ENCODE peak calls at places on chromosome 11, in eight cellular contexts. One of them, this sample, is unnamed.

GRCh38 chr11:102194983-102195382 is 84.7 kb downstream of the YAP1 start:
- DNase-seq in bronchial epithelial cell: no peak
- DNase-seq in esophagus muscularis mucosa: no peak
- DNase-seq in testis: no peak
- DNase-seq in IMR-90: no peak
- DNase-seq in brain microvascular endothelial cell: no peak
- DNase-seq in ovary: no peak
- DNase-seq in GM12865: no peak
- DNase-seq in this sample: no peak

GRCh38 chr11:18709414-18709813 is 10.8 kb downstream of the TMEM86A start:
- DNase-seq in brain microvascular endothelial cell: no peak
- DNase-seq in IMR-90: no peak
- DNase-seq in bronchial epithelial cell: no peak
- DNase-seq in esophagus muscularis mucosa: no peak
- DNase-seq in testis: no peak
- DNase-seq in ovary: no peak
- DNase-seq in GM12865: no peak
- DNase-seq in this sample: no peak

GRCh38 chr11:37946155-37946766 is 1348.2 kb upstream of the RAG2 start:
- DNase-seq in GM12865: peak; percentile 40
- DNase-seq in brain microvascular endothelial cell: peak; percentile 62
- DNase-seq in IMR-90: peak; percentile 27
- DNase-seq in ovary: no peak
- DNase-seq in bronchial epithelial cell: peak; percentile 47
- DNase-seq in testis: peak; percentile 38
- DNase-seq in esophagus muscularis mucosa: no peak
- DNase-seq in this sample: no peak

GRCh38 chr11:69509846-69510390 is 28.5 kb downstream of the LINC01488 start:
- DNase-seq in ovary: no peak
- DNase-seq in GM12865: no peak
- DNase-seq in testis: no peak
- DNase-seq in esophagus muscularis mucosa: no peak
- DNase-seq in brain microvascular endothelial cell: no peak
- DNase-seq in IMR-90: no peak
- DNase-seq in bronchial epithelial cell: no peak
- DNase-seq in this sample: no peak

GRCh38 chr11:88411265-88411664 is 73.7 kb upstream of the CTSC start:
- DNase-seq in bronchial epithelial cell: peak; percentile 91
- DNase-seq in GM12865: no peak
- DNase-seq in IMR-90: peak; percentile 92
- DNase-seq in brain microvascular endothelial cell: peak; percentile 56
- DNase-seq in ovary: no peak
- DNase-seq in esophagus muscularis mucosa: no peak
- DNase-seq in testis: no peak
- DNase-seq in this sample: no peak

GRCh38 chr11:8917157-8917820 is 6.3 kb downstream of the AKIP1 start:
- DNase-seq in bronchial epithelial cell: peak; percentile 57
- DNase-seq in brain microvascular endothelial cell: peak; percentile 75
- DNase-seq in testis: peak; percentile 44
- DNase-seq in GM12865: no peak
- DNase-seq in ovary: peak; percentile 61
- DNase-seq in esophagus muscularis mucosa: no peak
- DNase-seq in IMR-90: peak; percentile 93
- DNase-seq in this sample: no peak

GRCh38 chr11:93013646-93014045 is 44.2 kb downstream of the MTNR1B start:
- DNase-seq in esophagus muscularis mucosa: no peak
- DNase-seq in brain microvascular endothelial cell: no peak
- DNase-seq in GM12865: no peak
- DNase-seq in ovary: no peak
- DNase-seq in IMR-90: peak; percentile 54
- DNase-seq in bronchial epithelial cell: no peak
- DNase-seq in testis: no peak
- DNase-seq in this sample: no peak

GRCh38 chr11:69599502-69599901 is 41.5 kb upstream of the CCND1 start:
- DNase-seq in esophagus muscularis mucosa: no peak
- DNase-seq in brain microvascular endothelial cell: no peak
- DNase-seq in testis: no peak
- DNase-seq in bronchial epithelial cell: peak; percentile 80
- DNase-seq in ovary: no peak
- DNase-seq in GM12865: no peak
- DNase-seq in IMR-90: no peak
- DNase-seq in this sample: no peak

GRCh38 chr11:90135016-90135415 is 553 bp downstream of the NAALAD2 start:
- DNase-seq in GM12865: no peak
- DNase-seq in esophagus muscularis mucosa: no peak
- DNase-seq in bronchial epithelial cell: peak; percentile 5
- DNase-seq in ovary: no peak
- DNase-seq in testis: no peak
- DNase-seq in IMR-90: no peak
- DNase-seq in brain microvascular endothelial cell: no peak
- DNase-seq in this sample: no peak

GRCh38 chr11:65854871-65855837 is 2.8 kb downstream of the CFL1 start:
- DNase-seq in testis: no peak
- DNase-seq in ovary: peak; percentile 19
- DNase-seq in esophagus muscularis mucosa: no peak
- DNase-seq in brain microvascular endothelial cell: no peak
- DNase-seq in bronchial epithelial cell: no peak
- DNase-seq in IMR-90: no peak
- DNase-seq in GM12865: peak; percentile 1
- DNase-seq in this sample: no peak

GRCh38 chr11:65854161-65854592 is 3.8 kb downstream of the CFL1 start:
- DNase-seq in ovary: no peak
- DNase-seq in brain microvascular endothelial cell: no peak
- DNase-seq in esophagus muscularis mucosa: no peak
- DNase-seq in bronchial epithelial cell: no peak
- DNase-seq in GM12865: peak; percentile 13
- DNase-seq in testis: no peak
- DNase-seq in IMR-90: no peak
- DNase-seq in this sample: no peak

GRCh38 chr11:65852508-65853248 is 5.3 kb downstream of the CFL1 start:
- DNase-seq in bronchial epithelial cell: no peak
- DNase-seq in esophagus muscularis mucosa: no peak
- DNase-seq in GM12865: peak; percentile 41
- DNase-seq in testis: no peak
- DNase-seq in brain microvascular endothelial cell: no peak
- DNase-seq in ovary: peak; percentile 12
- DNase-seq in IMR-90: no peak
- DNase-seq in this sample: no peak

GRCh38 chr11:65851811-65852507 is 6.0 kb downstream of the CFL1 start:
- DNase-seq in bronchial epithelial cell: no peak
- DNase-seq in brain microvascular endothelial cell: no peak
- DNase-seq in ovary: no peak
- DNase-seq in GM12865: peak; percentile 43
- DNase-seq in testis: no peak
- DNase-seq in esophagus muscularis mucosa: no peak
- DNase-seq in IMR-90: no peak
- DNase-seq in this sample: no peak

DNA sequence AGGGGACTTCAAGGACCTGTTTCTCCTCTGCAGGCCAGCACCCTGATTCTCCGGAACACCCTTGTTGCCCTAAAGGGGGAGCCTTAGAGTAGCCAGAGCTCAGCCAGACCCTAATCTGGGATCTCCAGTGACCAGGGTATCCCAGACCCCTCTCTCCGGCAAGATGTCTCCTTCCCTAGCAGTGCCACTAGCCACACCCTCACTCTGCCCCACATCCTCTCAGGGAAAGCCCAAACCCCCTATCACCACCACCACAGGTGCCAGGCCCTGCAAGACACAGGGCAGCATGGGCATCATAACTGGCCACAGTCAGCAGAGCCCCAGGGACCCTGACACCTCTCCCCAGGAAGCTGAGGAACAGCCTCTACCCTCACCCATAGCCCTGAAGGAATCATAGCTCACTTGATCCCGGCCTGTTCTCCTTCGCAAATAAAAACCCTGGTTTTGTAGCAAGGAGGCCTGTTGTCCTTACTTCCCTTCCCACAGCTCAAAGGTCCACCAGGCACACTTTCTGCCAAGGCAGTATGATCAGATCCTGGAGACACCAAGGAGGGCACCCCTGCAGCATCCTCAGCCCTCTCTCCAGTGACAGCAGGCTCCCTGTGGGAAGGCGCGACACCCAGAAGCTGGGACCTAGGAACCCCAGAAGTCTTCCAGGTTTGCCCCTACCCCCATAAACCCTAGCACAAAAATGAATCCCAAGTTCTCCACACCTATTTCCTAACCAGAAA is 4.6 kb downstream of the CFL1 start:
- DNase-seq in bronchial epithelial cell: no peak
- DNase-seq in testis: no peak
- DNase-seq in ovary: no peak
- DNase-seq in GM12865: peak; percentile 41
- DNase-seq in IMR-90: no peak
- DNase-seq in brain microvascular endothelial cell: no peak
- DNase-seq in esophagus muscularis mucosa: no peak
- DNase-seq in this sample: no peak
- TF ChIP-seq CTCF in bronchial epithelial cell: no peak
- TF ChIP-seq CTCF in testis: no peak
- TF ChIP-seq CTCF in ovary: no peak
- TF ChIP-seq CTCF in GM12865: no peak
- TF ChIP-seq CTCF in IMR-90: no peak
- TF ChIP-seq CTCF in brain microvascular endothelial cell: peak; percentile 2
- TF ChIP-seq CTCF in esophagus muscularis mucosa: no peak
- TF ChIP-seq CTCF in this sample: no peak

GRCh38 chr11:64120951-64121569 is 44.9 kb downstream of the MACROD1 start:
- DNase-seq in bronchial epithelial cell: peak; percentile 85
- DNase-seq in esophagus muscularis mucosa: no peak
- DNase-seq in ovary: no peak
- DNase-seq in testis: no peak
- DNase-seq in GM12865: no peak
- DNase-seq in IMR-90: peak; percentile 24
- DNase-seq in brain microvascular endothelial cell: no peak
- DNase-seq in this sample: no peak

GRCh38 chr11:64119748-64120147 is 46.2 kb downstream of the MACROD1 start:
- DNase-seq in ovary: no peak
- DNase-seq in bronchial epithelial cell: no peak
- DNase-seq in IMR-90: no peak
- DNase-seq in testis: no peak
- DNase-seq in brain microvascular endothelial cell: no peak
- DNase-seq in esophagus muscularis mucosa: no peak
- DNase-seq in GM12865: no peak
- DNase-seq in this sample: no peak

GRCh38 chr11:64118871-64119495 is 46.9 kb downstream of the MACROD1 start:
- DNase-seq in IMR-90: no peak
- DNase-seq in bronchial epithelial cell: no peak
- DNase-seq in testis: no peak
- DNase-seq in ovary: no peak
- DNase-seq in GM12865: no peak
- DNase-seq in brain microvascular endothelial cell: no peak
- DNase-seq in esophagus muscularis mucosa: no peak
- DNase-seq in this sample: no peak

GRCh38 chr11:64115751-64116522 is 50.0 kb downstream of the MACROD1 start:
- DNase-seq in esophagus muscularis mucosa: no peak
- DNase-seq in brain microvascular endothelial cell: no peak
- DNase-seq in bronchial epithelial cell: no peak
- DNase-seq in testis: no peak
- DNase-seq in GM12865: no peak
- DNase-seq in ovary: no peak
- DNase-seq in IMR-90: no peak
- DNase-seq in this sample: no peak

GRCh38 chr11:64117763-64118459 is 48.0 kb downstream of the MACROD1 start:
- DNase-seq in ovary: no peak
- DNase-seq in brain microvascular endothelial cell: no peak
- DNase-seq in GM12865: no peak
- DNase-seq in bronchial epithelial cell: no peak
- DNase-seq in testis: no peak
- DNase-seq in esophagus muscularis mucosa: no peak
- DNase-seq in IMR-90: no peak
- DNase-seq in this sample: no peak
- TF ChIP-seq CTCF in ovary: no peak
- TF ChIP-seq CTCF in brain microvascular endothelial cell: no peak
- TF ChIP-seq CTCF in GM12865: no peak
- TF ChIP-seq CTCF in bronchial epithelial cell: no peak
- TF ChIP-seq CTCF in testis: no peak
- TF ChIP-seq CTCF in esophagus muscularis mucosa: no peak
- TF ChIP-seq CTCF in IMR-90: no peak
- TF ChIP-seq CTCF in this sample: no peak

DNA sequence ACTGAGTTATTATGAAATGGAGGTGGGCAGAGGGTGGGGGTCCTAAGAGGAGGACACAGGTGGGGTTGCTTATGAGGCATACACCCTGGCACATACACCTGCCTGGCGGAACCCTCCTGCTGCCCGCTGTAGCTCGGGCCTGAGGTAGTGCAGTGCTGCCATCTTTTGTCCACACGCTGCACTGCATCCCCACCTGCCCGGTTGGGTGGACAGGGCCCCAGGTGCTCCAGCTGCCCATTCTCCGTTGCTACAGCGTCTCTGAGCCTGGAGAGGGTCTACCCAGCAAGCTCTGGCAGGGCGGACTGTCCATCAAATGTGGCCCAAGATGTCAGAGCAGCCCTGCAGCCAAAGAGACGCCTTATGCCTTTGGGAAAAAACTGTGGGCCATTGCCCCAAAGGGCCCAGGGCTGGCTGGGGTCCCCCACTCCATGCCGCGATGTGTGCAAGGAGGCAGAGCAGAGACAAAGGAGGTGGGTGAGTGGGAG is 131.2 kb downstream of the BUD13 start:
- DNase-seq in brain microvascular endothelial cell: peak; percentile 11
- DNase-seq in testis: peak; percentile 65
- DNase-seq in esophagus muscularis mucosa: peak; percentile 72
- DNase-seq in ovary: no peak
- DNase-seq in GM12865: peak; percentile 50
- DNase-seq in bronchial epithelial cell: peak; percentile 25
- DNase-seq in IMR-90: no peak
- DNase-seq in this sample: peak; percentile 74
- TF ChIP-seq CTCF in brain microvascular endothelial cell: peak; percentile 80
- TF ChIP-seq CTCF in testis: no peak
- TF ChIP-seq CTCF in esophagus muscularis mucosa: peak; percentile 15
- TF ChIP-seq CTCF in ovary: no peak
- TF ChIP-seq CTCF in GM12865: peak; percentile 80
- TF ChIP-seq CTCF in bronchial epithelial cell: peak; percentile 92
- TF ChIP-seq CTCF in IMR-90: peak; percentile 43
- TF ChIP-seq CTCF in this sample: peak; percentile 91

GRCh38 chr11:111414267-111414931 is 35.3 kb upstream of the POU2AF1 start:
- DNase-seq in ovary: no peak
- DNase-seq in testis: no peak
- DNase-seq in bronchial epithelial cell: no peak
- DNase-seq in IMR-90: no peak
- DNase-seq in esophagus muscularis mucosa: no peak
- DNase-seq in brain microvascular endothelial cell: no peak
- DNase-seq in GM12865: peak; percentile 96
- DNase-seq in this sample: no peak

GRCh38 chr11:111417011-111417765 is 38.1 kb upstream of the POU2AF1 start:
- DNase-seq in GM12865: peak; percentile 95
- DNase-seq in esophagus muscularis mucosa: no peak
- DNase-seq in testis: no peak
- DNase-seq in brain microvascular endothelial cell: no peak
- DNase-seq in ovary: no peak
- DNase-seq in IMR-90: peak; percentile 73
- DNase-seq in bronchial epithelial cell: peak; percentile 21
- DNase-seq in this sample: no peak

GRCh38 chr11:111414936-111415335 is 35.9 kb upstream of the POU2AF1 start:
- DNase-seq in brain microvascular endothelial cell: no peak
- DNase-seq in testis: no peak
- DNase-seq in bronchial epithelial cell: no peak
- DNase-seq in esophagus muscularis mucosa: no peak
- DNase-seq in GM12865: peak; percentile 69
- DNase-seq in IMR-90: no peak
- DNase-seq in ovary: no peak
- DNase-seq in this sample: no peak

GRCh38 chr11:111417766-111418435 is 38.8 kb upstream of the POU2AF1 start:
- DNase-seq in brain microvascular endothelial cell: peak; percentile 31
- DNase-seq in esophagus muscularis mucosa: no peak
- DNase-seq in testis: peak; percentile 84
- DNase-seq in GM12865: peak; percentile 95
- DNase-seq in ovary: peak; percentile 79
- DNase-seq in bronchial epithelial cell: peak; percentile 8
- DNase-seq in IMR-90: peak; percentile 99
- DNase-seq in this sample: no peak

GRCh38 chr11:111416231-111416960 is 37.3 kb upstream of the POU2AF1 start:
- DNase-seq in testis: no peak
- DNase-seq in IMR-90: no peak
- DNase-seq in ovary: no peak
- DNase-seq in esophagus muscularis mucosa: no peak
- DNase-seq in GM12865: peak; percentile 87
- DNase-seq in bronchial epithelial cell: no peak
- DNase-seq in brain microvascular endothelial cell: no peak
- DNase-seq in this sample: no peak
- TF ChIP-seq CTCF in testis: no peak
- TF ChIP-seq CTCF in IMR-90: no peak
- TF ChIP-seq CTCF in ovary: no peak
- TF ChIP-seq CTCF in esophagus muscularis mucosa: no peak
- TF ChIP-seq CTCF in GM12865: no peak
- TF ChIP-seq CTCF in bronchial epithelial cell: no peak
- TF ChIP-seq CTCF in brain microvascular endothelial cell: no peak
- TF ChIP-seq CTCF in this sample: no peak

This sample was measured in progenitor cell of endocrine pancreas.